ENCODE peak calls at places on chromosomes 4 and X, in five cellular contexts. One of them, this sample, is unnamed.

GRCh38 chr4:20520901-20521300 is 179.4 kb upstream of the PACRGL start:
- DNase-seq in body of pancreas: no peak
- DNase-seq in endothelial cell of umbilical vein: peak
- DNase-seq in A549: no peak
- DNase-seq in Peyer's patch: no peak
- DNase-seq in this sample: no peak

GRCh38 chrX:119758682-119759332 is 419 bp downstream of the SOWAHD start:
- DNase-seq in Peyer's patch: peak
- DNase-seq in A549: no peak
- DNase-seq in endothelial cell of umbilical vein: peak
- DNase-seq in body of pancreas: peak
- DNase-seq in this sample: peak

GRCh38 chr4:7704091-7704490 is 235.6 kb downstream of the AFAP1 start:
- DNase-seq in Peyer's patch: no peak
- DNase-seq in body of pancreas: no peak
- DNase-seq in A549: no peak
- DNase-seq in endothelial cell of umbilical vein: no peak
- DNase-seq in this sample: no peak

GRCh38 chrX:123399709-123400108 is 215.6 kb downstream of the GRIA3 start:
- DNase-seq in body of pancreas: no peak
- DNase-seq in Peyer's patch: no peak
- DNase-seq in endothelial cell of umbilical vein: no peak
- DNase-seq in A549: no peak
- DNase-seq in this sample: no peak

GRCh38 chr4:183773790-183774189 is 114.7 kb downstream of the TRAPPC11 start:
- DNase-seq in endothelial cell of umbilical vein: no peak
- DNase-seq in body of pancreas: no peak
- DNase-seq in A549: no peak
- DNase-seq in Peyer's patch: no peak
- DNase-seq in this sample: no peak

GRCh38 chr4:915595-915994 is 16.5 kb downstream of the GAK start:
- DNase-seq in Peyer's patch: no peak
- DNase-seq in body of pancreas: no peak
- DNase-seq in endothelial cell of umbilical vein: peak
- DNase-seq in A549: no peak
- DNase-seq in this sample: no peak

GRCh38 chr4:8045909-8046308 is 106.2 kb upstream of the AFAP1 start:
- DNase-seq in A549: no peak
- DNase-seq in endothelial cell of umbilical vein: no peak
- DNase-seq in Peyer's patch: no peak
- DNase-seq in body of pancreas: no peak
- DNase-seq in this sample: no peak

GRCh38 chrX:44974462-44974861 is 101.5 kb downstream of the KDM6A start:
- DNase-seq in body of pancreas: no peak
- DNase-seq in A549: peak
- DNase-seq in Peyer's patch: no peak
- DNase-seq in endothelial cell of umbilical vein: peak
- DNase-seq in this sample: no peak

GRCh38 chrX:120022763-120023162 is 54.7 kb downstream of the RHOXF2B start:
- DNase-seq in A549: no peak
- DNase-seq in Peyer's patch: no peak
- DNase-seq in endothelial cell of umbilical vein: no peak
- DNase-seq in body of pancreas: no peak
- DNase-seq in this sample: no peak

GRCh38 chr4:158411180-158411721 is 110.4 kb upstream of the RXFP1 start:
- DNase-seq in endothelial cell of umbilical vein: no peak
- DNase-seq in A549: no peak
- DNase-seq in body of pancreas: no peak
- DNase-seq in Peyer's patch: no peak
- DNase-seq in this sample: no peak

GRCh38 chrX:69100478-69100877 is 64.8 kb downstream of the PJA1 start:
- DNase-seq in A549: no peak
- DNase-seq in endothelial cell of umbilical vein: no peak
- DNase-seq in Peyer's patch: no peak
- DNase-seq in body of pancreas: no peak
- DNase-seq in this sample: no peak

GRCh38 chr4:169900241-169900845 is 125.9 kb downstream of the MFAP3L start:
- DNase-seq in endothelial cell of umbilical vein: no peak
- DNase-seq in Peyer's patch: no peak
- DNase-seq in A549: no peak
- DNase-seq in body of pancreas: no peak
- DNase-seq in this sample: no peak

GRCh38 chr4:16868674-16869073 is 29.8 kb downstream of the LDB2 start:
- DNase-seq in body of pancreas: no peak
- DNase-seq in Peyer's patch: no peak
- DNase-seq in A549: no peak
- DNase-seq in endothelial cell of umbilical vein: no peak
- DNase-seq in this sample: no peak

GRCh38 chrX:13014111-13015094 is 30.0 kb downstream of the FAM9C start:
- DNase-seq in body of pancreas: no peak
- DNase-seq in Peyer's patch: no peak
- DNase-seq in endothelial cell of umbilical vein: no peak
- DNase-seq in A549: no peak
- DNase-seq in this sample: no peak

GRCh38 chr4:84451546-84451945 is 47.5 kb downstream of the NKX6-1 start:
- DNase-seq in A549: no peak
- DNase-seq in body of pancreas: no peak
- DNase-seq in Peyer's patch: no peak
- DNase-seq in endothelial cell of umbilical vein: peak
- DNase-seq in this sample: no peak

GRCh38 chrX:22746081-22746480 is 253.7 kb upstream of the DDX53 start:
- DNase-seq in Peyer's patch: no peak
- DNase-seq in endothelial cell of umbilical vein: no peak
- DNase-seq in body of pancreas: no peak
- DNase-seq in A549: no peak
- DNase-seq in this sample: no peak

GRCh38 chrX:32673193-32673592 is 538.2 kb downstream of the DMD start:
- DNase-seq in body of pancreas: no peak
- DNase-seq in Peyer's patch: no peak
- DNase-seq in A549: no peak
- DNase-seq in endothelial cell of umbilical vein: peak
- DNase-seq in this sample: no peak

GRCh38 chr4:144646523-144647094 is 653 bp downstream of the HHIP start:
- DNase-seq in Peyer's patch: no peak
- DNase-seq in A549: peak
- DNase-seq in body of pancreas: peak
- DNase-seq in endothelial cell of umbilical vein: peak
- DNase-seq in this sample: peak

GRCh38 chr4:82866706-82867385 is 24.1 kb downstream of the SEC31A start:
- DNase-seq in endothelial cell of umbilical vein: no peak
- DNase-seq in A549: no peak
- DNase-seq in Peyer's patch: no peak
- DNase-seq in body of pancreas: no peak
- DNase-seq in this sample: no peak

GRCh38 chr4:158033416-158033863 is 139.4 kb downstream of the GASK1B start:
- DNase-seq in A549: no peak
- DNase-seq in body of pancreas: peak
- DNase-seq in endothelial cell of umbilical vein: peak
- DNase-seq in Peyer's patch: no peak
- DNase-seq in this sample: no peak

GRCh38 chr4:18234108-18234507 is 212.6 kb upstream of the LCORL start:
- DNase-seq in A549: no peak
- DNase-seq in body of pancreas: no peak
- DNase-seq in Peyer's patch: no peak
- DNase-seq in endothelial cell of umbilical vein: no peak
- DNase-seq in this sample: no peak

GRCh38 chr4:38612996-38613395 is 51.0 kb upstream of the KLF3 start:
- DNase-seq in A549: no peak
- DNase-seq in body of pancreas: no peak
- DNase-seq in endothelial cell of umbilical vein: peak
- DNase-seq in Peyer's patch: no peak
- DNase-seq in this sample: no peak

GRCh38 chr4:133802741-133803140 is 398.8 kb downstream of the PABPC4L start:
- DNase-seq in endothelial cell of umbilical vein: peak
- DNase-seq in A549: no peak
- DNase-seq in Peyer's patch: no peak
- DNase-seq in body of pancreas: no peak
- DNase-seq in this sample: no peak

GRCh38 chrX:53281321-53281822 is at the start of gene IQSEC2:
- DNase-seq in Peyer's patch: peak
- DNase-seq in body of pancreas: peak
- DNase-seq in A549: peak
- DNase-seq in endothelial cell of umbilical vein: peak
- DNase-seq in this sample: peak

GRCh38 chr4:157221426-157221894 is 932 bp downstream of the GRIA2 start:
- DNase-seq in Peyer's patch: no peak
- DNase-seq in endothelial cell of umbilical vein: no peak
- DNase-seq in body of pancreas: no peak
- DNase-seq in A549: no peak
- DNase-seq in this sample: no peak

GRCh38 chr4:149752729-149753128 is 62.9 kb downstream of the IQCM start:
- DNase-seq in A549: no peak
- DNase-seq in Peyer's patch: no peak
- DNase-seq in body of pancreas: no peak
- DNase-seq in endothelial cell of umbilical vein: no peak
- DNase-seq in this sample: no peak

GRCh38 chr4:128427832-128428366 is 140.3 kb upstream of the PGRMC2 start:
- DNase-seq in body of pancreas: peak
- DNase-seq in A549: peak
- DNase-seq in endothelial cell of umbilical vein: peak
- DNase-seq in Peyer's patch: no peak
- DNase-seq in this sample: peak

GRCh38 chr4:157700898-157701694 is 471.7 kb downstream of the GASK1B start:
- DNase-seq in body of pancreas: no peak
- DNase-seq in A549: no peak
- DNase-seq in endothelial cell of umbilical vein: peak
- DNase-seq in Peyer's patch: no peak
- DNase-seq in this sample: peak

GRCh38 chr4:90357117-90357710 is 230.0 kb downstream of the CCSER1 start:
- DNase-seq in body of pancreas: no peak
- DNase-seq in Peyer's patch: no peak
- DNase-seq in endothelial cell of umbilical vein: peak
- DNase-seq in A549: peak
- DNase-seq in this sample: peak

GRCh38 chrX:71619193-71619592 is 882 bp upstream of the CXCR3 start:
- DNase-seq in Peyer's patch: no peak
- DNase-seq in endothelial cell of umbilical vein: no peak
- DNase-seq in body of pancreas: no peak
- DNase-seq in A549: no peak
- DNase-seq in this sample: no peak

GRCh38 chr4:88841635-88842034 is 144.0 kb upstream of the NAP1L5 start:
- DNase-seq in Peyer's patch: no peak
- DNase-seq in A549: no peak
- DNase-seq in endothelial cell of umbilical vein: no peak
- DNase-seq in body of pancreas: no peak
- DNase-seq in this sample: no peak

GRCh38 chr4:2934077-2934812 is 29.0 kb downstream of the NOP14 start:
- DNase-seq in body of pancreas: peak
- DNase-seq in Peyer's patch: peak
- DNase-seq in A549: peak
- DNase-seq in endothelial cell of umbilical vein: peak
- DNase-seq in this sample: peak
- TF ChIP-seq POLR2A in body of pancreas: no peak
- TF ChIP-seq POLR2A in Peyer's patch: no peak
- TF ChIP-seq POLR2A in A549: no peak
- TF ChIP-seq POLR2A in endothelial cell of umbilical vein: no peak
- TF ChIP-seq POLR2A in this sample: no peak

DNA sequence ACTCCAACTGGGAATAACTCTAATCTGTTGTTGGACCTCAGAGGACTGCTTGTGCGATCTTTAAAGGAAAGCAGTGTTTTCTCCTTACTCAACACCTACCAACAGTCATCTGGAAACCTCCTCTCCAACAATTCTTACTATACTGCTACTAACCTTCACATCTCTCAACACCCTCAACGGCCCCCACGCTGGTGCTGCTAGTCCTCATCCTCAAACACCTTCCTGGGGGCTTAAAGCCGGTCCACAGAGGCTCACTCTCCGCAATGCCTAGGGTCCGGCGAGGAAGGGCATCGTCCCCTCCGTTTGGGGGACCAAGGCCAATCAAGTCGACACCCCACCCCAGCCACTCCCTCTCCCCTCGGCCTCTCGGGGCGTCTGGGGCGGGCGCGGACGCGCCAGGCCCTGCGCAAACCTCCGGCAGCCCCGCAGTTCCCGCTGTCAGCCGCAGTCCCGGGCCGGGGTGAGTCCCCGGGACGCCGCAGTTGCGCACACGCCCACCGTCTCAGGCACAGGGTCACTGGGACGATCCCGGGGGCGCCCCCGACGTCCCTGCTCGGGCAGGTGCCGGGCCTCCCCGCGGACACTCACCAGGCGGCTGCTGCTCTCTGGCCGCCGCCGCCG is 418 bp downstream of the TAB3 start:
- DNase-seq in Peyer's patch: peak
- DNase-seq in A549: peak
- DNase-seq in body of pancreas: no peak
- DNase-seq in endothelial cell of umbilical vein: peak
- DNase-seq in this sample: peak
- TF ChIP-seq POLR2A in Peyer's patch: no peak
- TF ChIP-seq POLR2A in A549: no peak
- TF ChIP-seq POLR2A in body of pancreas: no peak
- TF ChIP-seq POLR2A in endothelial cell of umbilical vein: no peak
- TF ChIP-seq POLR2A in this sample: no peak

GRCh38 chrX:154481911-154482601 is 3.0 kb upstream of the LAGE3 start:
- DNase-seq in body of pancreas: no peak
- DNase-seq in Peyer's patch: no peak
- DNase-seq in A549: no peak
- DNase-seq in endothelial cell of umbilical vein: no peak
- DNase-seq in this sample: no peak

GRCh38 chrX:154481195-154481594 is 2.1 kb upstream of the LAGE3 start:
- DNase-seq in body of pancreas: no peak
- DNase-seq in A549: no peak
- DNase-seq in Peyer's patch: no peak
- DNase-seq in endothelial cell of umbilical vein: no peak
- DNase-seq in this sample: no peak

GRCh38 chrX:154484255-154485149 is 1.9 kb downstream of the UBL4A start:
- DNase-seq in endothelial cell of umbilical vein: no peak
- DNase-seq in Peyer's patch: peak
- DNase-seq in body of pancreas: no peak
- DNase-seq in A549: no peak
- DNase-seq in this sample: peak

GRCh38 chrX:154483325-154483724 is 3.1 kb downstream of the UBL4A start:
- DNase-seq in endothelial cell of umbilical vein: no peak
- DNase-seq in Peyer's patch: no peak
- DNase-seq in A549: no peak
- DNase-seq in body of pancreas: no peak
- DNase-seq in this sample: no peak

GRCh38 chrX:154482786-154483185 is 3.6 kb downstream of the UBL4A start:
- DNase-seq in body of pancreas: no peak
- DNase-seq in A549: no peak
- DNase-seq in Peyer's patch: no peak
- DNase-seq in endothelial cell of umbilical vein: no peak
- DNase-seq in this sample: no peak
- TF ChIP-seq POLR2A in body of pancreas: no peak
- TF ChIP-seq POLR2A in A549: no peak
- TF ChIP-seq POLR2A in Peyer's patch: no peak
- TF ChIP-seq POLR2A in endothelial cell of umbilical vein: no peak
- TF ChIP-seq POLR2A in this sample: no peak

GRCh38 chr4:176153124-176153523 is 42.3 kb downstream of the SPATA4 start:
- DNase-seq in Peyer's patch: no peak
- DNase-seq in A549: no peak
- DNase-seq in endothelial cell of umbilical vein: no peak
- DNase-seq in body of pancreas: no peak
- DNase-seq in this sample: no peak
- TF ChIP-seq POLR2A in Peyer's patch: no peak
- TF ChIP-seq POLR2A in A549: no peak
- TF ChIP-seq POLR2A in endothelial cell of umbilical vein: no peak
- TF ChIP-seq POLR2A in body of pancreas: no peak
- TF ChIP-seq POLR2A in this sample: no peak